ENCODE peak calls at places on chromosomes 1 and 21, in nine cellular contexts. E is ascending aorta; Z is upper lobe of right lung; Y is psoas muscle; B is mesendoderm; R is CD8-positive, alpha-beta T cell; O is PC-9; S is prostate gland; K is A549. F is an unnamed sample.

GRCh38 chr1:162822391-162823200 is 32.1 kb downstream of the HSD17B7 start:
- DNase-seq in E (no peak), Z (no peak), Y (no peak), B (peak; percentile 82), R (no peak), O (no peak), S (peak; percentile 8), K (peak; percentile 17), F (no peak)

GRCh38 chr1:244836135-244836521 is 670 bp downstream of the COX20 start:
- DNase-seq in E (no peak), Z (no peak), Y (no peak), B (peak; percentile 57), R (no peak), O (no peak), S (no peak), K (peak; percentile 46), F (no peak)

GRCh38 chr21:18443686-18444085 is 40.1 kb upstream of the TMPRSS15 start:
- DNase-seq in E (no peak), Z (peak; percentile 64), Y (no peak), B (no peak), R (peak; percentile 19), O (no peak), S (no peak), K (no peak), F (no peak)

GRCh38 chr1:228073061-228073869 is 9.2 kb upstream of the ARF1 start:
- DNase-seq in E (peak; percentile 62), Z (peak; percentile 60), Y (no peak), B (no peak), R (no peak), O (peak; percentile 21), S (no peak), K (no peak), F (no peak)

GRCh38 chr1:224718470-224719053 is 102.4 kb downstream of the CNIH3 start:
- DNase-seq in E (no peak), Z (no peak), Y (no peak), B (no peak), R (no peak), O (no peak), S (no peak), K (no peak), F (no peak)

GRCh38 chr1:10694274-10694632 is 102.2 kb downstream of the CASZ1 start:
- DNase-seq in E (no peak), Z (no peak), Y (no peak), B (peak; percentile 62), R (peak; percentile 72), O (no peak), S (peak; percentile 69), K (peak; percentile 35), F (no peak)

GRCh38 chr1:47389735-47390134 is 26.4 kb upstream of the FOXE3 start:
- DNase-seq in E (no peak), Z (no peak), Y (no peak), B (no peak), R (no peak), O (no peak), S (no peak), K (no peak), F (no peak)

GRCh38 chr1:212621830-212622315 is 13.3 kb downstream of the ATF3 start:
- DNase-seq in E (no peak), Z (no peak), Y (no peak), B (no peak), R (no peak), O (no peak), S (no peak), K (no peak), F (no peak)

GRCh38 chr1:115364044-115364775 is 26.2 kb upstream of the NGF start:
- DNase-seq in E (no peak), Z (no peak), Y (peak; percentile 58), B (no peak), R (no peak), O (peak; percentile 10), S (no peak), K (no peak), F (no peak)

GRCh38 chr1:160416369-160416768 is 16.0 kb downstream of the VANGL2 start:
- DNase-seq in E (no peak), Z (no peak), Y (no peak), B (peak; percentile 88), R (no peak), O (no peak), S (no peak), K (peak; percentile 59), F (no peak)

GRCh38 chr21:21373969-21374368 is 375.8 kb downstream of the NCAM2 start:
- DNase-seq in E (no peak), Z (no peak), Y (no peak), B (no peak), R (no peak), O (no peak), S (no peak), K (no peak), F (no peak)

GRCh38 chr1:36487906-36488305 is 5.2 kb upstream of the CSF3R start:
- DNase-seq in E (no peak), Z (no peak), Y (no peak), B (no peak), R (no peak), O (no peak), S (no peak), K (no peak), F (no peak)

GRCh38 chr1:36482724-36483388 is at the start of gene CSF3R:
- DNase-seq in E (no peak), Z (peak; percentile 81), Y (no peak), B (no peak), R (no peak), O (no peak), S (no peak), K (no peak), F (no peak)

GRCh38 chr1:36486088-36486435 is 3.3 kb upstream of the CSF3R start:
- DNase-seq in E (no peak), Z (no peak), Y (no peak), B (no peak), R (no peak), O (no peak), S (no peak), K (no peak), F (no peak)

GRCh38 chr1:36484099-36484498 is 1.4 kb upstream of the CSF3R start:
- DNase-seq in E (no peak), Z (no peak), Y (no peak), B (no peak), R (no peak), O (no peak), S (no peak), K (no peak), F (no peak)

GRCh38 chr1:36486436-36487335 is 4.0 kb upstream of the CSF3R start:
- DNase-seq in E (peak; percentile 74), Z (peak; percentile 94), Y (no peak), B (no peak), R (no peak), O (peak; percentile 97), S (no peak), K (peak; percentile 93), F (no peak)
- H3K27ac ChIP-seq in E (no peak overlapping the region), Z (peak overlapping the region; percentile 80), Y (no peak overlapping the region), B (no peak overlapping the region), R (no peak overlapping the region), O (peak overlapping the region; percentile 90), S (no peak overlapping the region), K (peak overlapping the region; percentile 81), F (no peak overlapping the region)

GRCh38 chr1:231139659-231140650 is 21.9 kb upstream of the TRIM67 start:
- DNase-seq in E (no peak), Z (no peak), Y (no peak), B (peak; percentile 9), R (no peak), O (peak; percentile 41), S (no peak), K (peak; percentile 88), F (peak; percentile 34)
- H3K27ac ChIP-seq in E (no peak overlapping the region), Z (no peak overlapping the region), Y (peak overlapping the region; percentile 58), B (no peak overlapping the region), R (no peak overlapping the region), O (no peak overlapping the region), S (no peak overlapping the region), K (peak overlapping the region; percentile 87), F (no peak overlapping the region)

GRCh38 chr1:42689912-42690311 is 7.7 kb downstream of the YBX1 start:
- DNase-seq in E (no peak), Z (no peak), Y (no peak), B (no peak), R (no peak), O (no peak), S (no peak), K (no peak), F (no peak)

GRCh38 chr1:42691157-42691498 is 8.9 kb downstream of the YBX1 start:
- DNase-seq in E (no peak), Z (no peak), Y (no peak), B (no peak), R (no peak), O (no peak), S (no peak), K (no peak), F (no peak)

GRCh38 chr1:42692461-42692860 is 10.2 kb downstream of the YBX1 start:
- DNase-seq in E (no peak), Z (no peak), Y (no peak), B (no peak), R (no peak), O (peak; percentile 66), S (no peak), K (no peak), F (no peak)

GRCh38 chr1:42690477-42691156 is 8.4 kb downstream of the YBX1 start:
- DNase-seq in E (no peak), Z (no peak), Y (no peak), B (no peak), R (no peak), O (no peak), S (no peak), K (no peak), F (no peak)

DNA sequence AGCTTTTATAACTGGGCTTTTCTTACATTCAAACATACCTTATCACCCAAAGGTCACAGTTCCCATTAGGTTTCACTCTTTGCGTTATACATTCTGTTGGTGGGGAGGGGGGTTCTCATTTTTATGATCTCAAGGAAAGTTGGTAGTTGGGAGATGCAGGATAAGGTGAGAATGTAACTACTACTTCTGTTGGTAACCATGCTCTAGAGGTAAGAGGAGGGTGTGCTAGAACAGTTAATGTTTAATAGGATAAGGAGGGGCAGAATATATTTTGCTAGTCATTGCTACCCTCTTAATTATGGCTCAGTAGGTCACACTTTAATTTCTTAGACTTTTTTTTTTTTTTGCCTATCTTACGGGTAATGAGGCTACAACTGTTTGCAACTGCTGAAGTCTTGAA is 10.7 kb downstream of the YBX1 start:
- DNase-seq in E (no peak), Z (no peak), Y (no peak), B (no peak), R (no peak), O (no peak), S (no peak), K (no peak), F (no peak)
- H3K27ac ChIP-seq in E (no peak overlapping the region), Z (no peak overlapping the region), Y (no peak overlapping the region), B (no peak overlapping the region), R (no peak overlapping the region), O (peak overlapping the region; percentile 56), S (peak overlapping the region; percentile 54), K (no peak overlapping the region), F (peak overlapping the region; percentile 42)

GRCh38 chr21:15050588-15051377 is 14.0 kb downstream of the NRIP1 start:
- DNase-seq in E (no peak), Z (no peak), Y (no peak), B (peak; percentile 50), R (no peak), O (no peak), S (no peak), K (no peak), F (no peak)

GRCh38 chr21:15042531-15042930 is 22.3 kb downstream of the NRIP1 start:
- DNase-seq in E (no peak), Z (no peak), Y (no peak), B (no peak), R (no peak), O (no peak), S (no peak), K (no peak), F (no peak)

GRCh38 chr21:15039607-15040299 is 25.0 kb downstream of the NRIP1 start:
- DNase-seq in E (no peak), Z (no peak), Y (no peak), B (no peak), R (no peak), O (no peak), S (no peak), K (no peak), F (no peak)

GRCh38 chr21:15045017-15045416 is 19.8 kb downstream of the NRIP1 start:
- DNase-seq in E (no peak), Z (no peak), Y (no peak), B (no peak), R (no peak), O (no peak), S (no peak), K (no peak), F (no peak)
- H3K27ac ChIP-seq in E (no peak overlapping the region), Z (no peak overlapping the region), Y (no peak overlapping the region), B (no peak overlapping the region), R (no peak overlapping the region), O (no peak overlapping the region), S (no peak overlapping the region), K (no peak overlapping the region), F (no peak overlapping the region)

F was measured in epithelial cell of prostate.